ENCODE peak calls at places on chromosomes 3 and 15, in seven cellular contexts. One of them, this sample, is unnamed.

GRCh38 chr15:68781209-68781608 is 39.5 kb downstream of the ANP32A start:
- DNase-seq in fibroblast of lung: no peak
- DNase-seq in naive thymus-derived CD4-positive, alpha-beta T cell: no peak
- DNase-seq in testis: no peak
- DNase-seq in CD8-positive, alpha-beta memory T cell: no peak
- DNase-seq in effector memory CD4-positive, alpha-beta T cell: no peak
- DNase-seq in caudate nucleus: no peak
- DNase-seq in this sample: no peak

GRCh38 chr15:92809880-92810361 is 90.2 kb upstream of the CHD2 start:
- DNase-seq in naive thymus-derived CD4-positive, alpha-beta T cell: no peak
- DNase-seq in CD8-positive, alpha-beta memory T cell: no peak
- DNase-seq in fibroblast of lung: peak
- DNase-seq in effector memory CD4-positive, alpha-beta T cell: no peak
- DNase-seq in caudate nucleus: no peak
- DNase-seq in testis: peak
- DNase-seq in this sample: no peak

GRCh38 chr3:27080126-27080525 is 289.1 kb downstream of the NEK10 start:
- DNase-seq in testis: no peak
- DNase-seq in caudate nucleus: no peak
- DNase-seq in fibroblast of lung: peak
- DNase-seq in CD8-positive, alpha-beta memory T cell: no peak
- DNase-seq in effector memory CD4-positive, alpha-beta T cell: no peak
- DNase-seq in naive thymus-derived CD4-positive, alpha-beta T cell: no peak
- DNase-seq in this sample: no peak

GRCh38 chr3:48155122-48155521 is 33.1 kb downstream of the CDC25A start:
- DNase-seq in testis: no peak
- DNase-seq in effector memory CD4-positive, alpha-beta T cell: no peak
- DNase-seq in naive thymus-derived CD4-positive, alpha-beta T cell: no peak
- DNase-seq in fibroblast of lung: peak
- DNase-seq in caudate nucleus: no peak
- DNase-seq in CD8-positive, alpha-beta memory T cell: no peak
- DNase-seq in this sample: no peak

GRCh38 chr15:58958811-58959210 is 25.3 kb upstream of the SLTM start:
- DNase-seq in caudate nucleus: no peak
- DNase-seq in testis: peak
- DNase-seq in CD8-positive, alpha-beta memory T cell: no peak
- DNase-seq in naive thymus-derived CD4-positive, alpha-beta T cell: no peak
- DNase-seq in effector memory CD4-positive, alpha-beta T cell: no peak
- DNase-seq in fibroblast of lung: no peak
- DNase-seq in this sample: no peak

GRCh38 chr15:22895465-22896190 is 57.2 kb downstream of the NIPA2 start:
- DNase-seq in effector memory CD4-positive, alpha-beta T cell: no peak
- DNase-seq in CD8-positive, alpha-beta memory T cell: no peak
- DNase-seq in naive thymus-derived CD4-positive, alpha-beta T cell: no peak
- DNase-seq in testis: no peak
- DNase-seq in caudate nucleus: no peak
- DNase-seq in fibroblast of lung: peak
- DNase-seq in this sample: no peak

GRCh38 chr3:182248349-182248880 is 536.7 kb downstream of the SOX2 start:
- DNase-seq in CD8-positive, alpha-beta memory T cell: no peak
- DNase-seq in testis: peak
- DNase-seq in effector memory CD4-positive, alpha-beta T cell: no peak
- DNase-seq in caudate nucleus: no peak
- DNase-seq in naive thymus-derived CD4-positive, alpha-beta T cell: no peak
- DNase-seq in fibroblast of lung: no peak
- DNase-seq in this sample: no peak

GRCh38 chr3:186784820-186785516 is 1.6 kb downstream of the EIF4A2 start:
- DNase-seq in testis: no peak
- DNase-seq in CD8-positive, alpha-beta memory T cell: no peak
- DNase-seq in effector memory CD4-positive, alpha-beta T cell: no peak
- DNase-seq in caudate nucleus: no peak
- DNase-seq in fibroblast of lung: no peak
- DNase-seq in naive thymus-derived CD4-positive, alpha-beta T cell: no peak
- DNase-seq in this sample: no peak

GRCh38 chr3:68892297-68892696 is 40.0 kb downstream of the TAFA4 start:
- DNase-seq in CD8-positive, alpha-beta memory T cell: no peak
- DNase-seq in testis: no peak
- DNase-seq in naive thymus-derived CD4-positive, alpha-beta T cell: no peak
- DNase-seq in effector memory CD4-positive, alpha-beta T cell: no peak
- DNase-seq in fibroblast of lung: no peak
- DNase-seq in caudate nucleus: no peak
- DNase-seq in this sample: no peak

GRCh38 chr3:114519415-114519814 is 225.6 kb downstream of the TIGIT start:
- DNase-seq in CD8-positive, alpha-beta memory T cell: no peak
- DNase-seq in naive thymus-derived CD4-positive, alpha-beta T cell: no peak
- DNase-seq in testis: peak
- DNase-seq in fibroblast of lung: peak
- DNase-seq in effector memory CD4-positive, alpha-beta T cell: no peak
- DNase-seq in caudate nucleus: no peak
- DNase-seq in this sample: no peak

GRCh38 chr3:105965384-105965783 is 96.6 kb upstream of the CBLB start:
- DNase-seq in effector memory CD4-positive, alpha-beta T cell: no peak
- DNase-seq in testis: no peak
- DNase-seq in caudate nucleus: no peak
- DNase-seq in naive thymus-derived CD4-positive, alpha-beta T cell: no peak
- DNase-seq in CD8-positive, alpha-beta memory T cell: no peak
- DNase-seq in fibroblast of lung: peak
- DNase-seq in this sample: no peak

GRCh38 chr3:10551821-10552630 is 46.6 kb upstream of the ATP2B2 start:
- DNase-seq in naive thymus-derived CD4-positive, alpha-beta T cell: no peak
- DNase-seq in CD8-positive, alpha-beta memory T cell: peak
- DNase-seq in fibroblast of lung: peak
- DNase-seq in testis: peak
- DNase-seq in effector memory CD4-positive, alpha-beta T cell: peak
- DNase-seq in caudate nucleus: peak
- DNase-seq in this sample: no peak

GRCh38 chr3:193897288-193897687 is 238.7 kb upstream of the HES1 start:
- DNase-seq in fibroblast of lung: no peak
- DNase-seq in naive thymus-derived CD4-positive, alpha-beta T cell: no peak
- DNase-seq in testis: peak
- DNase-seq in effector memory CD4-positive, alpha-beta T cell: no peak
- DNase-seq in CD8-positive, alpha-beta memory T cell: no peak
- DNase-seq in caudate nucleus: no peak
- DNase-seq in this sample: no peak

GRCh38 chr3:25661694-25662455 is 2.8 kb downstream of the TOP2B start:
- DNase-seq in fibroblast of lung: peak
- DNase-seq in effector memory CD4-positive, alpha-beta T cell: no peak
- DNase-seq in CD8-positive, alpha-beta memory T cell: no peak
- DNase-seq in caudate nucleus: no peak
- DNase-seq in naive thymus-derived CD4-positive, alpha-beta T cell: no peak
- DNase-seq in testis: no peak
- DNase-seq in this sample: no peak

GRCh38 chr15:69801132-69801531 is 296.6 kb downstream of the TLE3 start:
- DNase-seq in naive thymus-derived CD4-positive, alpha-beta T cell: no peak
- DNase-seq in CD8-positive, alpha-beta memory T cell: no peak
- DNase-seq in testis: no peak
- DNase-seq in effector memory CD4-positive, alpha-beta T cell: no peak
- DNase-seq in fibroblast of lung: no peak
- DNase-seq in caudate nucleus: no peak
- DNase-seq in this sample: no peak

GRCh38 chr3:12193485-12194165 is 34.9 kb upstream of the TIMP4 start:
- DNase-seq in CD8-positive, alpha-beta memory T cell: no peak
- DNase-seq in effector memory CD4-positive, alpha-beta T cell: no peak
- DNase-seq in naive thymus-derived CD4-positive, alpha-beta T cell: no peak
- DNase-seq in fibroblast of lung: peak
- DNase-seq in caudate nucleus: no peak
- DNase-seq in testis: no peak
- DNase-seq in this sample: no peak

GRCh38 chr3:183394150-183394549 is 34.3 kb downstream of the MCF2L2 start:
- DNase-seq in effector memory CD4-positive, alpha-beta T cell: no peak
- DNase-seq in naive thymus-derived CD4-positive, alpha-beta T cell: no peak
- DNase-seq in fibroblast of lung: no peak
- DNase-seq in caudate nucleus: no peak
- DNase-seq in testis: no peak
- DNase-seq in CD8-positive, alpha-beta memory T cell: no peak
- DNase-seq in this sample: no peak

GRCh38 chr15:57538822-57539221 is 52.9 kb upstream of the MYZAP start:
- DNase-seq in fibroblast of lung: no peak
- DNase-seq in CD8-positive, alpha-beta memory T cell: no peak
- DNase-seq in naive thymus-derived CD4-positive, alpha-beta T cell: no peak
- DNase-seq in testis: no peak
- DNase-seq in caudate nucleus: no peak
- DNase-seq in effector memory CD4-positive, alpha-beta T cell: no peak
- DNase-seq in this sample: no peak

GRCh38 chr15:57540736-57541135 is 51.0 kb upstream of the MYZAP start:
- DNase-seq in fibroblast of lung: no peak
- DNase-seq in naive thymus-derived CD4-positive, alpha-beta T cell: no peak
- DNase-seq in testis: no peak
- DNase-seq in effector memory CD4-positive, alpha-beta T cell: no peak
- DNase-seq in CD8-positive, alpha-beta memory T cell: no peak
- DNase-seq in caudate nucleus: no peak
- DNase-seq in this sample: no peak

GRCh38 chr15:57541805-57542504 is 49.7 kb upstream of the MYZAP start:
- DNase-seq in effector memory CD4-positive, alpha-beta T cell: no peak
- DNase-seq in fibroblast of lung: peak
- DNase-seq in caudate nucleus: peak
- DNase-seq in testis: peak
- DNase-seq in naive thymus-derived CD4-positive, alpha-beta T cell: no peak
- DNase-seq in CD8-positive, alpha-beta memory T cell: no peak
- DNase-seq in this sample: peak

GRCh38 chr15:57542505-57542817 is 49.2 kb upstream of the MYZAP start:
- DNase-seq in fibroblast of lung: no peak
- DNase-seq in caudate nucleus: no peak
- DNase-seq in testis: no peak
- DNase-seq in naive thymus-derived CD4-positive, alpha-beta T cell: no peak
- DNase-seq in effector memory CD4-positive, alpha-beta T cell: no peak
- DNase-seq in CD8-positive, alpha-beta memory T cell: no peak
- DNase-seq in this sample: no peak

DNA sequence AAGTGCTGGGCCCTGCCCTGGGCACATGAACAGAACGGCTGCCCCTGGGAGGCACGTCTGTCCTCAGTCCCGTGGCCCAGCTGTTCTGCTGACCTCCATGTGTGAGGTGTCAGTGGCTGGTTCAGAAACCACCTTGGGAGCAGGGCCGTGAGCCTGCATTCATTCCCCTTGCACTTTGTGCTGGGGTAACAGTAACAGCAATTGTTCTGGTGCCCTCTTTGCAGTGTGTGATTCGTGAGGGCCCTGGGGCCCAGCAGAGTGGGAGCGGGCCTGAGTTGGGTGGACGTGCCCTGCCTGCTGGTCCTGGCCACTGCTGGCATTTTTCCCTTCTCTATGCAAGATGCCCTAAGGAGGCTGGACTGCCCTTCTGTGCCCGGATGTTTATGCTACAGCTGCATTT is 50.4 kb upstream of the MYZAP start:
- DNase-seq in CD8-positive, alpha-beta memory T cell: no peak
- DNase-seq in effector memory CD4-positive, alpha-beta T cell: no peak
- DNase-seq in fibroblast of lung: no peak
- DNase-seq in naive thymus-derived CD4-positive, alpha-beta T cell: no peak
- DNase-seq in testis: no peak
- DNase-seq in caudate nucleus: no peak
- DNase-seq in this sample: no peak
- H3K27ac ChIP-seq in CD8-positive, alpha-beta memory T cell: no peak
- H3K27ac ChIP-seq in effector memory CD4-positive, alpha-beta T cell: no peak
- H3K27ac ChIP-seq in fibroblast of lung: no peak
- H3K27ac ChIP-seq in naive thymus-derived CD4-positive, alpha-beta T cell: no peak
- H3K27ac ChIP-seq in testis: no peak
- H3K27ac ChIP-seq in caudate nucleus: no peak
- H3K27ac ChIP-seq in this sample: no peak

DNA sequence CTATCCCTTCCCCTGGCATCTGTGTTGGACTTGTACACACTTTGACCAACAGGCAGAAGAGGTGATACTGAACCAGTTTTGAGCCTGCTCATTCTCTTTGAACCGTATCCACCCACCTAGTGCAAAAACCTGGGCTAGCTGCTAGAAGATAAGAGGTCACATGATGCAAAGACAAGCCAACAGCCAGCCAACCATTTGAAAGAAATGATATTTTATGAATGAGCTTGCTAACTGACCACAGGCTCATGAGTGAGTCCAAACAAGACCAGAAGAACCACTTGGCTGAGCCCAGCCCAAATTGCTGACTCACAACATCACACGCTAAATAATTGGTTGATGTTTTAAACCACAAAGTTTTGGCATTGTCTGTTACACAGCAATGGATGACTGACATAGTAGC is 74.0 kb upstream of the CTNNB1 start:
- DNase-seq in effector memory CD4-positive, alpha-beta T cell: no peak
- DNase-seq in CD8-positive, alpha-beta memory T cell: no peak
- DNase-seq in testis: no peak
- DNase-seq in caudate nucleus: no peak
- DNase-seq in naive thymus-derived CD4-positive, alpha-beta T cell: no peak
- DNase-seq in fibroblast of lung: no peak
- DNase-seq in this sample: no peak
- H3K27ac ChIP-seq in effector memory CD4-positive, alpha-beta T cell: no peak
- H3K27ac ChIP-seq in CD8-positive, alpha-beta memory T cell: no peak
- H3K27ac ChIP-seq in testis: no peak
- H3K27ac ChIP-seq in caudate nucleus: no peak
- H3K27ac ChIP-seq in naive thymus-derived CD4-positive, alpha-beta T cell: no peak
- H3K27ac ChIP-seq in fibroblast of lung: no peak
- H3K27ac ChIP-seq in this sample: no peak

GRCh38 chr15:83549563-83549962 is 102.4 kb downstream of the SH3GL3 start:
- DNase-seq in naive thymus-derived CD4-positive, alpha-beta T cell: no peak
- DNase-seq in CD8-positive, alpha-beta memory T cell: no peak
- DNase-seq in effector memory CD4-positive, alpha-beta T cell: no peak
- DNase-seq in caudate nucleus: no peak
- DNase-seq in fibroblast of lung: no peak
- DNase-seq in testis: no peak
- DNase-seq in this sample: no peak

GRCh38 chr15:83547168-83547567 is 100.0 kb downstream of the SH3GL3 start:
- DNase-seq in effector memory CD4-positive, alpha-beta T cell: no peak
- DNase-seq in testis: no peak
- DNase-seq in caudate nucleus: no peak
- DNase-seq in CD8-positive, alpha-beta memory T cell: no peak
- DNase-seq in naive thymus-derived CD4-positive, alpha-beta T cell: no peak
- DNase-seq in fibroblast of lung: no peak
- DNase-seq in this sample: no peak

DNA sequence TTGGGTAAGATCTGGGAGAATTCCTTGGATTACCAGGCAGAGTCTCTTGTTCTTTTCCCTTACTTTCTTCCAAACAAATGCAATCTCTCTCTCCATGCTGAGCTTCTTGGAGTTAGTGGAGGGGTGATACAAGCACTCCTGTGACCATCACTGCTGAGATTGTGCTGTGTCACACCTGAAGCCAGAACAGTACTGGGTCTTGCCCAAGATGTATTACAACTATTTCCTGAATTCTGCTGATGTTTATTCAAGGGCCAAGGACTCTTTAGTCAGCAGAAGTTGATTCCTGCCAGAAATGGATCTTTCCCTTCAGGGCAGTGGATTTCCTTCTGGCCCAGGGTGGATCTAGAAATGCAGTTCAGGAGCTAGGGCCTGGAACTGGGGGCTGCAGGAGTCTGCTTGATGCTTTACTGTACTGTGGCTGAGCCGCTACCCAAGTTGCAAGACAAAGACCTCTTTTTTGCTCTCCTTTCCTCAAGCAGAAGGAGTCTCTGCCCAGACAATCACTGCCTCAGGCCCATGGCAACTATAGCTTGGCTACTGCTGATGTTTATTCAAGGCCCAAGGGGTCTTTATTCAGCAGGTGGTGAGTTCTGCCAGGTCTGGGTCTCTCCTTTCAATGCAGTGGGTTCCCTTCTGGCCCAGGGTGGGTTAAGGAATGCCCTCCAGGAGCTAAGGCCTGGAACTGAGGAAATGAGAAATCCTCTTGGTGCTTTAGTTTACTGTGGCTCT is 98.8 kb downstream of the SH3GL3 start:
- DNase-seq in testis: no peak
- DNase-seq in effector memory CD4-positive, alpha-beta T cell: no peak
- DNase-seq in CD8-positive, alpha-beta memory T cell: no peak
- DNase-seq in caudate nucleus: no peak
- DNase-seq in fibroblast of lung: no peak
- DNase-seq in naive thymus-derived CD4-positive, alpha-beta T cell: no peak
- DNase-seq in this sample: no peak
- H3K27ac ChIP-seq in testis: no peak
- H3K27ac ChIP-seq in effector memory CD4-positive, alpha-beta T cell: no peak
- H3K27ac ChIP-seq in CD8-positive, alpha-beta memory T cell: no peak
- H3K27ac ChIP-seq in caudate nucleus: peak
- H3K27ac ChIP-seq in fibroblast of lung: no peak
- H3K27ac ChIP-seq in naive thymus-derived CD4-positive, alpha-beta T cell: no peak
- H3K27ac ChIP-seq in this sample: no peak

GRCh38 chr15:40451497-40452158 is 10.9 kb downstream of the BAHD1 start:
- DNase-seq in CD8-positive, alpha-beta memory T cell: no peak
- DNase-seq in naive thymus-derived CD4-positive, alpha-beta T cell: no peak
- DNase-seq in caudate nucleus: no peak
- DNase-seq in effector memory CD4-positive, alpha-beta T cell: no peak
- DNase-seq in testis: no peak
- DNase-seq in fibroblast of lung: no peak
- DNase-seq in this sample: no peak
- H3K27ac ChIP-seq in CD8-positive, alpha-beta memory T cell: no peak
- H3K27ac ChIP-seq in naive thymus-derived CD4-positive, alpha-beta T cell: peak
- H3K27ac ChIP-seq in caudate nucleus: no peak
- H3K27ac ChIP-seq in effector memory CD4-positive, alpha-beta T cell: peak
- H3K27ac ChIP-seq in testis: no peak
- H3K27ac ChIP-seq in fibroblast of lung: no peak
- H3K27ac ChIP-seq in this sample: no peak